ENCODE peak calls at places on chromosomes 13 and 19, in six cellular contexts. A, T, W, Q, K and L are unnamed samples.
A peak's percentile ranks its signal among the peaks of the same experiment; 100 is the strongest.

GRCh38 chr13:86193281-86193680 is 394.1 kb upstream of the SLITRK6 start:
- DNase-seq in A (no peak), T (no peak), W (peak; percentile 3), Q (no peak), K (no peak), L (no peak)

GRCh38 chr13:33740134-33740538 is 77.8 kb upstream of the RFC3 start:
- DNase-seq in A (no peak), T (no peak), W (peak; percentile 28), Q (no peak), K (no peak), L (no peak)

GRCh38 chr19:45440873-45441654 is 17.3 kb upstream of the ERCC1 start:
- DNase-seq in A (no peak), T (no peak), W (peak; percentile 62), Q (peak; percentile 33), K (no peak), L (no peak)

GRCh38 chr19:35404879-35405622 is 34.2 kb downstream of the GPR42 start:
- DNase-seq in A (no peak), T (peak; percentile 52), W (peak; percentile 84), Q (no peak), K (no peak), L (no peak)

GRCh38 chr13:112115403-112116091 is 48.6 kb downstream of the SOX1 start:
- DNase-seq in A (no peak), T (no peak), W (no peak), Q (no peak), K (no peak), L (no peak)

GRCh38 chr13:101127741-101128353 is 288.5 kb downstream of the NALCN start:
- DNase-seq in A (no peak), T (peak; percentile 9), W (peak; percentile 62), Q (peak; percentile 41), K (peak; percentile 25), L (peak; percentile 52)

GRCh38 chr19:39558623-39559117 is 18.7 kb upstream of the EID2 start:
- DNase-seq in A (no peak), T (no peak), W (no peak), Q (no peak), K (no peak), L (no peak)

GRCh38 chr13:94030415-94031119 is 448.9 kb downstream of the DCT start:
- DNase-seq in A (no peak), T (no peak), W (no peak), Q (no peak), K (no peak), L (no peak)

GRCh38 chr19:18278521-18279265 is 2.7 kb downstream of the JUND start:
- DNase-seq in A (no peak), T (no peak), W (no peak), Q (no peak), K (no peak), L (no peak)

GRCh38 chr13:20492641-20493040 is 33.0 kb downstream of the CRYL1 start:
- DNase-seq in A (no peak), T (no peak), W (peak; percentile 70), Q (peak; percentile 40), K (no peak), L (no peak)

GRCh38 chr13:40194204-40194806 is 472.1 kb downstream of the FOXO1 start:
- DNase-seq in A (no peak), T (no peak), W (no peak), Q (no peak), K (no peak), L (no peak)

GRCh38 chr13:45301263-45301662 is 39.7 kb downstream of the TPT1 start:
- DNase-seq in A (no peak), T (no peak), W (no peak), Q (no peak), K (no peak), L (no peak)

GRCh38 chr19:42174188-42174587 is 41.9 kb upstream of the POU2F2 start:
- DNase-seq in A (no peak), T (no peak), W (no peak), Q (no peak), K (no peak), L (no peak)

GRCh38 chr19:10290876-10291553 is 1.3 kb downstream of the ICAM5 start:
- DNase-seq in A (peak; percentile 50), T (no peak), W (peak; percentile 71), Q (no peak), K (no peak), L (no peak)

GRCh38 chr13:71137106-71137505 is 729.9 kb downstream of the DACH1 start:
- DNase-seq in A (no peak), T (no peak), W (no peak), Q (no peak), K (no peak), L (no peak)

GRCh38 chr19:45973564-45974338 is at the start of gene NOVA2:
- DNase-seq in A (peak; percentile 88), T (peak; percentile 56), W (peak; percentile 52), Q (peak; percentile 96), K (peak; percentile 56), L (peak; percentile 45)

GRCh38 chr19:45705115-45705514 is 12.6 kb downstream of the QPCTL start:
- DNase-seq in A (no peak), T (no peak), W (no peak), Q (no peak), K (no peak), L (no peak)

GRCh38 chr19:56670961-56671612 is 470 bp downstream of the ZNF835 start:
- DNase-seq in A (no peak), T (no peak), W (no peak), Q (no peak), K (no peak), L (no peak)

GRCh38 chr19:7223429-7223828 is 70.8 kb downstream of the INSR start:
- DNase-seq in A (no peak), T (no peak), W (no peak), Q (no peak), K (no peak), L (no peak)

GRCh38 chr19:11887247-11887617 is 350 bp upstream of the ZNF69 start:
- DNase-seq in A (no peak), T (no peak), W (peak; percentile 3), Q (no peak), K (no peak), L (no peak)

GRCh38 chr19:7076151-7076550 is 6.6 kb downstream of the ZNF557 start:
- DNase-seq in A (no peak), T (no peak), W (no peak), Q (no peak), K (no peak), L (no peak)

GRCh38 chr13:51861728-51862300 is at the start of gene CCDC70:
- DNase-seq in A (no peak), T (no peak), W (peak; percentile 73), Q (no peak), K (no peak), L (no peak)

GRCh38 chr19:9881720-9882119 is 46.6 kb downstream of the PIN1 start:
- DNase-seq in A (no peak), T (no peak), W (no peak), Q (no peak), K (no peak), L (no peak)

GRCh38 chr19:40774916-40775631 is at the start of gene MIA:
- DNase-seq in A (no peak), T (no peak), W (peak; percentile 22), Q (no peak), K (no peak), L (no peak)

GRCh38 chr13:20125783-20126165 is 35.1 kb downstream of the GJA3 start:
- DNase-seq in A (no peak), T (no peak), W (no peak), Q (no peak), K (no peak), L (no peak)

GRCh38 chr19:16062789-16063188 is 13.5 kb upstream of the TPM4 start:
- DNase-seq in A (no peak), T (no peak), W (peak; percentile 58), Q (peak; percentile 58), K (peak; percentile 7), L (peak; percentile 24)

GRCh38 chr19:22619371-22619770 is 14.8 kb upstream of the ZNF492 start:
- DNase-seq in A (no peak), T (no peak), W (no peak), Q (no peak), K (no peak), L (no peak)

GRCh38 chr13:35888327-35888940 is 242.7 kb downstream of the DCLK1 start:
- DNase-seq in A (no peak), T (no peak), W (no peak), Q (no peak), K (peak; percentile 64), L (peak; percentile 31)

GRCh38 chr13:37681295-37682032 is 82.9 kb upstream of the POSTN start:
- DNase-seq in A (no peak), T (no peak), W (peak; percentile 56), Q (no peak), K (no peak), L (no peak)

GRCh38 chr19:35157431-35157830 is 2.9 kb downstream of the FXYD5 start:
- DNase-seq in A (no peak), T (no peak), W (no peak), Q (no peak), K (no peak), L (no peak)

GRCh38 chr13:110373617-110374016 is 66.5 kb downstream of the COL4A2 start:
- DNase-seq in A (no peak), T (no peak), W (no peak), Q (no peak), K (no peak), L (no peak)